ENCODE peak calls at places on chromosomes 16 and 17, in eight cellular contexts. One of them, this sample, is unnamed.

GRCh38 chr16:88552166-88552565 is 18.0 kb upstream of the ZC3H18 start:
- DNase-seq in endothelial cell of umbilical vein: no peak
- DNase-seq in pancreas: no peak
- DNase-seq in spleen: no peak
- DNase-seq in psoas muscle: no peak
- DNase-seq in transverse colon: no peak
- DNase-seq in heart left ventricle: no peak
- DNase-seq in mesenchymal stem cell: no peak
- DNase-seq in this sample: no peak

GRCh38 chr17:80160536-80160935 is 9.3 kb upstream of the CARD14 start:
- DNase-seq in heart left ventricle: no peak
- DNase-seq in pancreas: no peak
- DNase-seq in endothelial cell of umbilical vein: no peak
- DNase-seq in transverse colon: no peak
- DNase-seq in spleen: no peak
- DNase-seq in psoas muscle: no peak
- DNase-seq in mesenchymal stem cell: no peak
- DNase-seq in this sample: no peak

GRCh38 chr17:48294989-48295892 is 134.8 kb downstream of the SKAP1 start:
- DNase-seq in transverse colon: no peak
- DNase-seq in mesenchymal stem cell: peak; percentile 59
- DNase-seq in psoas muscle: no peak
- DNase-seq in heart left ventricle: no peak
- DNase-seq in endothelial cell of umbilical vein: peak; percentile 76
- DNase-seq in pancreas: no peak
- DNase-seq in spleen: no peak
- DNase-seq in this sample: no peak

GRCh38 chr16:72664122-72664479 is 383.8 kb downstream of the ZFHX3 start:
- DNase-seq in psoas muscle: no peak
- DNase-seq in spleen: no peak
- DNase-seq in heart left ventricle: no peak
- DNase-seq in mesenchymal stem cell: peak; percentile 35
- DNase-seq in pancreas: no peak
- DNase-seq in transverse colon: no peak
- DNase-seq in endothelial cell of umbilical vein: no peak
- DNase-seq in this sample: peak; percentile 5

GRCh38 chr16:23496826-23497542 is 13.3 kb downstream of the GGA2 start:
- DNase-seq in spleen: peak; percentile 41
- DNase-seq in endothelial cell of umbilical vein: peak; percentile 48
- DNase-seq in pancreas: no peak
- DNase-seq in mesenchymal stem cell: peak; percentile 24
- DNase-seq in psoas muscle: peak; percentile 25
- DNase-seq in heart left ventricle: peak; percentile 33
- DNase-seq in transverse colon: no peak
- DNase-seq in this sample: peak; percentile 8

GRCh38 chr17:13104576-13104975 is 86.7 kb upstream of the ELAC2 start:
- DNase-seq in endothelial cell of umbilical vein: no peak
- DNase-seq in pancreas: no peak
- DNase-seq in psoas muscle: no peak
- DNase-seq in heart left ventricle: no peak
- DNase-seq in transverse colon: no peak
- DNase-seq in spleen: no peak
- DNase-seq in mesenchymal stem cell: no peak
- DNase-seq in this sample: no peak

GRCh38 chr16:11232852-11233726 is 22.9 kb downstream of the SOCS1 start:
- DNase-seq in psoas muscle: peak; percentile 30
- DNase-seq in spleen: peak; percentile 93
- DNase-seq in transverse colon: peak; percentile 73
- DNase-seq in endothelial cell of umbilical vein: no peak
- DNase-seq in heart left ventricle: peak; percentile 47
- DNase-seq in mesenchymal stem cell: no peak
- DNase-seq in pancreas: no peak
- DNase-seq in this sample: no peak

GRCh38 chr17:49680314-49680713 is 2.4 kb upstream of the SPOP start:
- DNase-seq in heart left ventricle: no peak
- DNase-seq in psoas muscle: no peak
- DNase-seq in transverse colon: no peak
- DNase-seq in mesenchymal stem cell: no peak
- DNase-seq in pancreas: no peak
- DNase-seq in spleen: peak; percentile 51
- DNase-seq in endothelial cell of umbilical vein: no peak
- DNase-seq in this sample: no peak

GRCh38 chr17:40622509-40622928 is 25.1 kb downstream of the SMARCE1 start:
- DNase-seq in psoas muscle: no peak
- DNase-seq in transverse colon: no peak
- DNase-seq in mesenchymal stem cell: no peak
- DNase-seq in endothelial cell of umbilical vein: no peak
- DNase-seq in heart left ventricle: no peak
- DNase-seq in pancreas: no peak
- DNase-seq in spleen: no peak
- DNase-seq in this sample: no peak

GRCh38 chr17:3929764-3930163 is 13.5 kb upstream of the P2RX1 start:
- DNase-seq in mesenchymal stem cell: no peak
- DNase-seq in heart left ventricle: no peak
- DNase-seq in spleen: no peak
- DNase-seq in endothelial cell of umbilical vein: no peak
- DNase-seq in transverse colon: no peak
- DNase-seq in psoas muscle: no peak
- DNase-seq in pancreas: no peak
- DNase-seq in this sample: no peak

GRCh38 chr17:2056221-2057129 is 1.6 kb downstream of the HIC1 start:
- DNase-seq in mesenchymal stem cell: peak; percentile 78
- DNase-seq in spleen: peak; percentile 90
- DNase-seq in endothelial cell of umbilical vein: peak; percentile 37
- DNase-seq in heart left ventricle: peak; percentile 43
- DNase-seq in transverse colon: peak; percentile 42
- DNase-seq in psoas muscle: peak; percentile 36
- DNase-seq in pancreas: no peak
- DNase-seq in this sample: peak; percentile 27

GRCh38 chr16:27579086-27579980 is 29.4 kb downstream of the KATNIP start:
- DNase-seq in endothelial cell of umbilical vein: no peak
- DNase-seq in psoas muscle: no peak
- DNase-seq in spleen: no peak
- DNase-seq in heart left ventricle: no peak
- DNase-seq in transverse colon: no peak
- DNase-seq in mesenchymal stem cell: peak; percentile 16
- DNase-seq in pancreas: no peak
- DNase-seq in this sample: no peak

GRCh38 chr17:33949100-33949499 is 306.0 kb upstream of the CCL2 start:
- DNase-seq in transverse colon: no peak
- DNase-seq in mesenchymal stem cell: no peak
- DNase-seq in spleen: no peak
- DNase-seq in heart left ventricle: no peak
- DNase-seq in pancreas: peak; percentile 45
- DNase-seq in psoas muscle: no peak
- DNase-seq in endothelial cell of umbilical vein: no peak
- DNase-seq in this sample: no peak

GRCh38 chr16:21088646-21089538 is 61.8 kb downstream of the DNAH3 start:
- DNase-seq in endothelial cell of umbilical vein: no peak
- DNase-seq in spleen: no peak
- DNase-seq in heart left ventricle: no peak
- DNase-seq in transverse colon: no peak
- DNase-seq in pancreas: no peak
- DNase-seq in psoas muscle: no peak
- DNase-seq in mesenchymal stem cell: peak; percentile 16
- DNase-seq in this sample: no peak

GRCh38 chr16:59060212-59060611 is 326.1 kb upstream of the GOT2 start:
- DNase-seq in transverse colon: no peak
- DNase-seq in psoas muscle: no peak
- DNase-seq in endothelial cell of umbilical vein: no peak
- DNase-seq in spleen: no peak
- DNase-seq in mesenchymal stem cell: peak; percentile 36
- DNase-seq in pancreas: no peak
- DNase-seq in heart left ventricle: no peak
- DNase-seq in this sample: peak; percentile 52

GRCh38 chr17:57724038-57724728 is 20.9 kb downstream of the CCDC182 start:
- DNase-seq in spleen: no peak
- DNase-seq in psoas muscle: no peak
- DNase-seq in endothelial cell of umbilical vein: no peak
- DNase-seq in pancreas: no peak
- DNase-seq in transverse colon: no peak
- DNase-seq in mesenchymal stem cell: peak; percentile 43
- DNase-seq in heart left ventricle: no peak
- DNase-seq in this sample: no peak

GRCh38 chr16:76535-77272 is 1.3 kb upstream of the MPG start:
- DNase-seq in spleen: no peak
- DNase-seq in psoas muscle: peak; percentile 86
- DNase-seq in pancreas: peak; percentile 68
- DNase-seq in transverse colon: peak; percentile 71
- DNase-seq in heart left ventricle: peak; percentile 93
- DNase-seq in mesenchymal stem cell: peak; percentile 96
- DNase-seq in endothelial cell of umbilical vein: peak; percentile 75
- DNase-seq in this sample: peak; percentile 83

GRCh38 chr17:80501739-80502577 is 25.6 kb upstream of the NPTX1 start:
- DNase-seq in pancreas: no peak
- DNase-seq in transverse colon: peak; percentile 29
- DNase-seq in mesenchymal stem cell: no peak
- DNase-seq in endothelial cell of umbilical vein: no peak
- DNase-seq in heart left ventricle: no peak
- DNase-seq in psoas muscle: no peak
- DNase-seq in spleen: no peak
- DNase-seq in this sample: peak; percentile 88

GRCh38 chr16:46745594-46745993 is 2.5 kb downstream of the MYLK3 start:
- DNase-seq in endothelial cell of umbilical vein: no peak
- DNase-seq in psoas muscle: no peak
- DNase-seq in spleen: no peak
- DNase-seq in mesenchymal stem cell: no peak
- DNase-seq in transverse colon: no peak
- DNase-seq in pancreas: no peak
- DNase-seq in heart left ventricle: no peak
- DNase-seq in this sample: no peak

DNA sequence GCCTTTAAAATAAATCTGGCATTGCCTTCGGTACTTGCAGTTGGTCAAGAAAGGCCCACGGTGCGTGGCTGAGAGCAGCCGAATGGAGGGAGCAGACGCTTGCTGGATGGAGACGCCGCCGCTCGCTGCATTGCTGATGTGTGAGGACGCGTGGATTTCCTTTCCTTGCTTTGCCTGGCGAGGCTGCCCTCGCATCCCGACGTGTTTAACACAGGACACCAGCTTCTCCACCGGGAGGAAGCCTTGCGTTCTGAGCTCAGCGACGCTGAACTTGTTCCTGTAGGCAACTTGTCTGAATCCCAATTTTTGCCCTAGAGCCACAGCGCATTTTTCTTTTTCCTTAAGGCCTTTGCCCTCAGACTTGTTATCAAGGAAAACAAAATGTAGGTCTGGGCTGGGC is 45.8 kb downstream of the COX4I1 start:
- DNase-seq in mesenchymal stem cell: no peak
- DNase-seq in heart left ventricle: no peak
- DNase-seq in spleen: no peak
- DNase-seq in transverse colon: no peak
- DNase-seq in pancreas: no peak
- DNase-seq in endothelial cell of umbilical vein: no peak
- DNase-seq in psoas muscle: no peak
- DNase-seq in this sample: no peak
- H3K27me3 ChIP-seq in mesenchymal stem cell: peaks cover 4% of the 10 kb centered on the region
- H3K27me3 ChIP-seq in heart left ventricle: no peaks in the 10 kb centered on the region
- H3K27me3 ChIP-seq in spleen: no peaks in the 10 kb centered on the region
- H3K27me3 ChIP-seq in transverse colon: no peaks in the 10 kb centered on the region
- H3K27me3 ChIP-seq in pancreas: peaks cover 13% of the 10 kb centered on the region
- H3K27me3 ChIP-seq in endothelial cell of umbilical vein: no peaks in the 10 kb centered on the region
- H3K27me3 ChIP-seq in psoas muscle: no peaks in the 10 kb centered on the region
- H3K27me3 ChIP-seq in this sample: peaks cover 13% of the 10 kb centered on the region

GRCh38 chr17:4934173-4934979 is 2.3 kb downstream of the GP1BA start:
- DNase-seq in heart left ventricle: no peak
- DNase-seq in mesenchymal stem cell: peak; percentile 65
- DNase-seq in endothelial cell of umbilical vein: peak; percentile 20
- DNase-seq in pancreas: peak; percentile 52
- DNase-seq in spleen: no peak
- DNase-seq in psoas muscle: no peak
- DNase-seq in transverse colon: peak; percentile 65
- DNase-seq in this sample: peak; percentile 33
- H3K27ac ChIP-seq in heart left ventricle: peak overlapping the region; percentile 37
- H3K27ac ChIP-seq in mesenchymal stem cell: peak overlapping the region; percentile 24
- H3K27ac ChIP-seq in endothelial cell of umbilical vein: no peak overlapping the region
- H3K27ac ChIP-seq in pancreas: no peak overlapping the region
- H3K27ac ChIP-seq in spleen: peak overlapping the region; percentile 13
- H3K27ac ChIP-seq in psoas muscle: peak overlapping the region; percentile 36
- H3K27ac ChIP-seq in transverse colon: no peak overlapping the region
- H3K27ac ChIP-seq in this sample: no peak overlapping the region

GRCh38 chr17:6496636-6497441 is 52.6 kb downstream of the PIMREG start:
- DNase-seq in spleen: peak; percentile 72
- DNase-seq in endothelial cell of umbilical vein: no peak
- DNase-seq in psoas muscle: no peak
- DNase-seq in mesenchymal stem cell: no peak
- DNase-seq in heart left ventricle: no peak
- DNase-seq in transverse colon: no peak
- DNase-seq in pancreas: no peak
- DNase-seq in this sample: no peak

GRCh38 chr17:6498798-6499540 is 54.7 kb downstream of the PIMREG start:
- DNase-seq in mesenchymal stem cell: no peak
- DNase-seq in spleen: peak; percentile 47
- DNase-seq in pancreas: no peak
- DNase-seq in endothelial cell of umbilical vein: no peak
- DNase-seq in heart left ventricle: no peak
- DNase-seq in transverse colon: no peak
- DNase-seq in psoas muscle: no peak
- DNase-seq in this sample: no peak

GRCh38 chr17:6497496-6498221 is 53.4 kb downstream of the PIMREG start:
- DNase-seq in psoas muscle: no peak
- DNase-seq in transverse colon: no peak
- DNase-seq in mesenchymal stem cell: no peak
- DNase-seq in heart left ventricle: no peak
- DNase-seq in spleen: peak; percentile 76
- DNase-seq in pancreas: no peak
- DNase-seq in endothelial cell of umbilical vein: no peak
- DNase-seq in this sample: no peak

GRCh38 chr17:6496116-6496481 is 51.8 kb downstream of the PIMREG start:
- DNase-seq in pancreas: no peak
- DNase-seq in mesenchymal stem cell: no peak
- DNase-seq in transverse colon: no peak
- DNase-seq in psoas muscle: no peak
- DNase-seq in endothelial cell of umbilical vein: no peak
- DNase-seq in heart left ventricle: no peak
- DNase-seq in spleen: peak; percentile 64
- DNase-seq in this sample: no peak

GRCh38 chr17:6498356-6498755 is 54.1 kb downstream of the PIMREG start:
- DNase-seq in spleen: no peak
- DNase-seq in psoas muscle: no peak
- DNase-seq in endothelial cell of umbilical vein: no peak
- DNase-seq in transverse colon: no peak
- DNase-seq in mesenchymal stem cell: no peak
- DNase-seq in heart left ventricle: no peak
- DNase-seq in pancreas: no peak
- DNase-seq in this sample: no peak
- H3K27me3 ChIP-seq in spleen: no peaks in the 10 kb centered on the region
- H3K27me3 ChIP-seq in psoas muscle: no peaks in the 10 kb centered on the region
- H3K27me3 ChIP-seq in endothelial cell of umbilical vein: no peaks in the 10 kb centered on the region
- H3K27me3 ChIP-seq in transverse colon: no peaks in the 10 kb centered on the region
- H3K27me3 ChIP-seq in mesenchymal stem cell: peaks cover 60% of the 10 kb centered on the region
- H3K27me3 ChIP-seq in heart left ventricle: no peaks in the 10 kb centered on the region
- H3K27me3 ChIP-seq in pancreas: no peaks in the 10 kb centered on the region
- H3K27me3 ChIP-seq in this sample: no peaks in the 10 kb centered on the region

DNA sequence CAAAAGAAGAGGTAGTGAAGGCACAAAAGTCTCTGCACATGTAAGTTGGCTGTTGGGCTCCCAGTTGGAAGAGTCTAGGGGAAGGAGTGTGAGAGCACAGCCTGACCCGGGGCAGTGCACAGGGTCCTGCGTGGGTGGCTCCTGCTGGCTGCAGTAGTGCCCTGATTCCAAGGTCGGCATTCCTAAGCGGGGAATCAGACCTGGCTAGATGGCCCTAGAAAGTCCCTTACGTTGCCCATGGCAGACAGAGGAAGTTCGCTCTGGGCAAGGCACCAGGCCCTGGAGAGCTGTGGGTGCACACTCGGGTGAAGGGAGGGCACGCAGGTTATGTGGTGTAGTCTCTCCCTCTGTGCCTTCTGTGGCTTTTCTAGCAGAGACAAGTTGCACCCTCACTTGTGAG is 22.8 kb upstream of the SLC5A11 start:
- DNase-seq in heart left ventricle: no peak
- DNase-seq in psoas muscle: no peak
- DNase-seq in endothelial cell of umbilical vein: no peak
- DNase-seq in spleen: no peak
- DNase-seq in mesenchymal stem cell: no peak
- DNase-seq in transverse colon: no peak
- DNase-seq in pancreas: no peak
- DNase-seq in this sample: no peak
- H3K27ac ChIP-seq in heart left ventricle: no peak overlapping the region
- H3K27ac ChIP-seq in psoas muscle: no peak overlapping the region
- H3K27ac ChIP-seq in endothelial cell of umbilical vein: no peak overlapping the region
- H3K27ac ChIP-seq in spleen: no peak overlapping the region
- H3K27ac ChIP-seq in mesenchymal stem cell: no peak overlapping the region
- H3K27ac ChIP-seq in transverse colon: no peak overlapping the region
- H3K27ac ChIP-seq in pancreas: no peak overlapping the region
- H3K27ac ChIP-seq in this sample: no peak overlapping the region

This sample was measured in brain microvascular endothelial cell.